ENCODE peak calls at places on chromosomes 12 and 14, in five cellular contexts. E is ovary; D is CD4-positive, alpha-beta memory T cell; N is Panc1; A is esophagus squamous epithelium. M is an unnamed sample. For H3K9me3 and H3K36me3, the result is how much of the 10 kb centered on the place peaks cover.

GRCh38 chr12:28771961-28772360 is 377.1 kb upstream of the FAR2 start:
- DNase-seq in E (no peak), D (no peak), N (no peak), A (no peak), M (no peak)

GRCh38 chr12:57090456-57090855 is 1.5 kb downstream of the NAB2 start:
- DNase-seq in E (peak), D (no peak), N (no peak), A (no peak), M (peak)

GRCh38 chr12:131204416-131205311 is 251.0 kb downstream of the ADGRD1 start:
- DNase-seq in E (no peak), D (no peak), N (no peak), A (no peak), M (peak)

GRCh38 chr12:52618216-52618615 is at the start of gene KRT73:
- DNase-seq in E (no peak), D (no peak), N (no peak), A (no peak), M (no peak)

GRCh38 chr12:107990325-107990724 is 138.8 kb upstream of the WSCD2 start:
- DNase-seq in E (peak), D (peak), N (no peak), A (no peak), M (no peak)

GRCh38 chr12:19048943-19049342 is 80.6 kb upstream of the PLEKHA5 start:
- DNase-seq in E (no peak), D (no peak), N (no peak), A (no peak), M (no peak)

GRCh38 chr14:79638647-79639266 is 572.5 kb downstream of the DIO2 start:
- DNase-seq in E (no peak), D (no peak), N (no peak), A (no peak), M (no peak)

GRCh38 chr12:5870183-5870582 is 74.9 kb downstream of the ANO2 start:
- DNase-seq in E (no peak), D (no peak), N (no peak), A (no peak), M (no peak)

GRCh38 chr14:92540472-92541048 is 27.0 kb downstream of the RIN3 start:
- DNase-seq in E (peak), D (no peak), N (peak), A (peak), M (peak)

GRCh38 chr14:104732355-104732804 is 8.4 kb downstream of the ADSS1 start:
- DNase-seq in E (no peak), D (no peak), N (no peak), A (no peak), M (no peak)

GRCh38 chr12:110224379-110225304 is 56.4 kb upstream of the ATP2A2 start:
- DNase-seq in E (no peak), D (no peak), N (no peak), A (no peak), M (peak)

GRCh38 chr14:105877645-105878044 is 351.3 kb downstream of the TMEM121 start:
- DNase-seq in E (no peak), D (no peak), N (no peak), A (no peak), M (no peak)

GRCh38 chr14:105876829-105877228 is 350.4 kb downstream of the TMEM121 start:
- DNase-seq in E (no peak), D (no peak), N (no peak), A (no peak), M (peak)

GRCh38 chr14:105876158-105876557 is 349.8 kb downstream of the TMEM121 start:
- DNase-seq in E (no peak), D (no peak), N (no peak), A (no peak), M (peak)

GRCh38 chr14:105871590-105871989 is 345.2 kb downstream of the TMEM121 start:
- DNase-seq in E (no peak), D (no peak), N (no peak), A (no peak), M (no peak)

GRCh38 chr14:105873870-105874512 is 347.6 kb downstream of the TMEM121 start:
- DNase-seq in E (no peak), D (no peak), N (no peak), A (no peak), M (no peak)
- H3K9me3 ChIP-seq in E (under half), D (under half), N (under half), A (under half), M (under half)

DNA sequence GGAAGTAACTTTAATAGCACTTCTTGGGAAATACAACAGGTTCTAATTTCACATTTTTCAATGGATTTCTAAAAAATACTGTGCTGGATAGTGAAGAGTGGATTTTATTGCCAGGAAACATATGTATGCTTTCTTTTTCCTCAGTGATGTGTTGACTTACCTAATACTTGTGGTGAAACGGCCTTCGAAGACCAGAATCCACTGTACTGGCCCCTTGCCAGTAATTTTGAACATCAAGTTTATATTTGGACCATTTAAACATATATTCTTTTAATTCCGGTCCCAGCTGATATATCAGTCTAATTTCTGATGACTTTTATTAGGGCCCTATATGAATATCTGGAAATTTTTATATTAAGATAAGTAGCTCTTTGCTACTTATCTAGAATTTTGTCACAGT is 1.8 kb downstream of the MSRB3 start:
- DNase-seq in E (no peak), D (no peak), N (no peak), A (no peak), M (no peak)
- H3K4me3 ChIP-seq in E (peak), D (no peak), N (peak), A (no peak), M (peak)

GRCh38 chr14:24435998-24436354 is 6.2 kb downstream of the KHNYN start:
- DNase-seq in E (no peak), D (no peak), N (no peak), A (no peak), M (no peak)
- H3K36me3 ChIP-seq in E (under half), D (half or more), N (under half), A (under half), M (half or more)

GRCh38 chr12:34397591-34398365 is 375.5 kb downstream of the ALG10 start:
- DNase-seq in E (peak), D (no peak), N (no peak), A (no peak), M (peak)

GRCh38 chr12:34398706-34399630 is 376.7 kb downstream of the ALG10 start:
- DNase-seq in E (peak), D (no peak), N (no peak), A (no peak), M (peak)

GRCh38 chr12:34399631-34400422 is 377.5 kb downstream of the ALG10 start:
- DNase-seq in E (peak), D (no peak), N (no peak), A (no peak), M (peak)

GRCh38 chr12:34396861-34397590 is 374.7 kb downstream of the ALG10 start:
- DNase-seq in E (no peak), D (no peak), N (no peak), A (no peak), M (peak)

DNA sequence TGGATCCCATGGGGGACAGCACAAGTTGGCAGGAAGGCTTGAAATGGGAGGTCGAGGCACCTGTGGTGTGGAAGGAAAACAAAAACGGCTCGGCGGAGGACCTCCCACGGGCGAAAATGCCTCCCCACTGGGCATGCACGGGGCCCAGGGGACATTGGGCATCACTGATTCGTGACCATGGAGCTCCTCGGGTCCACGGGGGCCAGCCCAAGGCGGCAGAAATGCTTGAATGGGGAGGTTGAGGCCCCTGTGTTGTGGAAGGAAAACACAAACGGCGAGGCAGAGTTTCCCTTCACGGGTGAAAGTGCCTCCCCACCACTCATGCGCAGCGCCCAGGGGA is 376.0 kb downstream of the ALG10 start:
- DNase-seq in E (no peak), D (no peak), N (no peak), A (no peak), M (peak)
- H3K9me3 ChIP-seq in E (under half), D (under half), N (under half), A (under half), M (under half)

GRCh38 chr12:125185311-125185739 is 120.1 kb downstream of the AACS start:
- DNase-seq in E (no peak), D (no peak), N (no peak), A (no peak), M (no peak)
- H3K4me3 ChIP-seq in E (no peak), D (no peak), N (no peak), A (no peak), M (peak)

GRCh38 chr14:31377433-31377832 is 42.9 kb downstream of the HEATR5A start:
- DNase-seq in E (no peak), D (no peak), N (no peak), A (no peak), M (no peak)

GRCh38 chr14:31387091-31387490 is 33.3 kb downstream of the HEATR5A start:
- DNase-seq in E (no peak), D (no peak), N (no peak), A (no peak), M (no peak)

GRCh38 chr14:31386271-31386670 is 34.1 kb downstream of the HEATR5A start:
- DNase-seq in E (no peak), D (no peak), N (no peak), A (no peak), M (no peak)

GRCh38 chr14:31380106-31380505 is 40.2 kb downstream of the HEATR5A start:
- DNase-seq in E (no peak), D (no peak), N (no peak), A (no peak), M (no peak)

DNA sequence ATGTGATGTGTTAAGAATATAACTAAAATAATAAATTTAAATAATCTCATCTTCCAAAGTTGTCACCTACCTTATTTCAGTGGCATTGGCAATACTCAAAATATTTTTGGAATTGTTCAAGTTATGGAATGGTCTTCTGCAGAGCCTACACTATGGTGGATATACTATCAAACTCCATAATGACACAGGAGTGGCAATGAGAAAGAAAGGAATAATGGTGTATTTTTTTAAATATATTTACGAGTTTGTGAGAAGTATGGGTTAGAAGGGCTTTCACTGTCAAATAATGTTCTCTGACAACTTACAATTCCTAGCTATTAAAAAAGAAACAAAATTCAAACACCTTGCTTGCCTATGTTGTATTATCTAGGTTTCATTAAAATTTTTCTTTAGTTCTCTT is 38.1 kb downstream of the HEATR5A start:
- DNase-seq in E (no peak), D (no peak), N (no peak), A (no peak), M (no peak)
- H3K36me3 ChIP-seq in E (under half), D (under half), N (under half), A (under half), M (under half)

GRCh38 chr12:9379023-9379742 is 171.0 kb upstream of the PZP start:
- DNase-seq in E (no peak), D (no peak), N (no peak), A (no peak), M (no peak)
- H3K9me3 ChIP-seq in E (under half), D (under half), N (under half), A (under half), M (under half)